ENCODE peak calls at places on chromosomes 4 and X, in ten cellular contexts. C is fibroblast of the aortic adventitia, F is A549, Q is fibroblast of pulmonary artery, A is body of pancreas, Z is mammary epithelial cell, W is fibroblast of lung, P is lower lobe of right lung, G is endodermal cell, M is upper lobe of right lung. V is an unnamed sample.

GRCh38 chr4:76435689-76436176 is 704 bp downstream of the SHROOM3 start:
- DNase-seq in A (no peak), P (no peak), W (peak), Z (no peak), M (no peak), G (no peak), C (peak), F (no peak), Q (no peak), V (no peak)

GRCh38 chr4:5220028-5220427 is 168.7 kb downstream of the STK32B start:
- DNase-seq in M (no peak), Z (peak), C (no peak), P (no peak), W (peak), Q (peak), G (peak), F (no peak), A (peak), V (no peak)

GRCh38 chr4:55445921-55446577 is 50.3 kb downstream of the TMEM165 start:
- DNase-seq in Z (peak), P (no peak), M (no peak), G (no peak), F (no peak), Q (peak), A (no peak), C (peak), W (peak), V (no peak)

GRCh38 chr4:185396724-185397402 is at the start of gene ANKRD37:
- DNase-seq in A (peak), G (no peak), Z (peak), M (peak), C (peak), Q (peak), W (peak), F (peak), P (peak), V (no peak)

GRCh38 chr4:124641715-124642380 is 70.7 kb downstream of the ANKRD50 start:
- DNase-seq in C (peak), A (no peak), M (no peak), P (no peak), W (peak), Z (peak), F (peak), Q (peak), G (no peak), V (peak)

GRCh38 chrX:48823029-48823428 is 3.3 kb upstream of the ERAS start:
- DNase-seq in C (no peak), P (no peak), F (no peak), G (peak), Z (no peak), W (no peak), Q (no peak), A (no peak), M (no peak), V (no peak)

GRCh38 chrX:111098874-111099273 is 2.9 kb downstream of the PAK3 start:
- DNase-seq in P (peak), A (peak), W (peak), Q (peak), G (peak), Z (no peak), C (no peak), M (peak), F (peak), V (no peak)

GRCh38 chr4:118881512-118882146 is 7.0 kb upstream of the SYNPO2 start:
- DNase-seq in G (peak), W (no peak), Q (no peak), M (no peak), Z (no peak), C (no peak), P (no peak), A (no peak), F (no peak), V (no peak)

GRCh38 chrX:95058815-95059214 is 1384.8 kb downstream of the FAM133A start:
- DNase-seq in A (no peak), Q (peak), W (peak), P (no peak), G (no peak), M (no peak), C (peak), F (peak), Z (peak), V (peak)

GRCh38 chr4:52873191-52873590 is 11.1 kb downstream of the RASL11B start:
- DNase-seq in W (peak), P (no peak), Q (no peak), Z (peak), A (peak), C (no peak), M (no peak), G (peak), F (no peak), V (no peak)

GRCh38 chrX:48465336-48465933 is 4.6 kb downstream of the SLC38A5 start:
- DNase-seq in P (no peak), C (peak), A (peak), M (no peak), F (no peak), Z (peak), W (peak), Q (peak), G (no peak), V (peak)

GRCh38 chr4:175309041-175309440 is 390.9 kb downstream of the ADAM29 start:
- DNase-seq in A (no peak), P (no peak), Z (no peak), G (no peak), Q (peak), W (peak), F (no peak), C (no peak), M (no peak), V (no peak)

GRCh38 chrX:40326186-40326965 is 228.6 kb upstream of the BCOR start:
- DNase-seq in A (no peak), M (no peak), Z (peak), F (peak), C (peak), G (peak), P (no peak), W (peak), Q (no peak), V (no peak)

GRCh38 chrX:41014776-41015175 is 70.5 kb upstream of the USP9X start:
- DNase-seq in W (peak), M (no peak), Q (peak), F (peak), P (no peak), C (peak), Z (peak), A (no peak), G (no peak), V (no peak)

GRCh38 chr4:73869130-73870055 is at the start of gene CXCL1:
- DNase-seq in W (peak), Z (peak), Q (peak), M (peak), C (peak), A (peak), P (peak), G (peak), F (peak), V (no peak)

GRCh38 chr4:117400039-117400835 is 314.9 kb upstream of the TRAM1L1 start:
- DNase-seq in P (no peak), C (peak), F (peak), G (no peak), Q (peak), W (peak), M (no peak), A (no peak), Z (peak), V (no peak)

GRCh38 chr4:40524642-40525041 is 105.0 kb downstream of the RBM47 start:
- DNase-seq in G (no peak), A (no peak), P (no peak), Z (no peak), Q (peak), F (no peak), C (peak), W (peak), M (no peak), V (no peak)

GRCh38 chr4:95300304-95300703 is 248.5 kb downstream of the UNC5C start:
- DNase-seq in Z (no peak), C (no peak), F (no peak), M (no peak), A (no peak), W (no peak), Q (no peak), G (no peak), P (no peak), V (no peak)

GRCh38 chr4:52983563-52984303 is 121.6 kb downstream of the RASL11B start:
- DNase-seq in G (no peak), M (no peak), A (no peak), W (peak), C (peak), P (no peak), Q (peak), F (peak), Z (peak), V (no peak)

GRCh38 chr4:168648929-168649328 is 152.1 kb downstream of the PALLD start:
- DNase-seq in F (peak), Z (peak), C (peak), G (no peak), Q (peak), A (no peak), P (no peak), W (peak), M (no peak), V (no peak)

GRCh38 chr4:108385076-108385475 is 216.3 kb upstream of the LEF1 start:
- DNase-seq in Q (no peak), M (no peak), G (no peak), A (no peak), Z (no peak), F (no peak), W (peak), P (no peak), C (no peak), V (no peak)

GRCh38 chr4:119209586-119209985 is 2.9 kb upstream of the USP53 start:
- DNase-seq in F (no peak), G (no peak), M (no peak), A (no peak), Z (no peak), Q (no peak), W (no peak), P (no peak), C (no peak), V (no peak)

GRCh38 chr4:155679343-155679742 is 12.7 kb downstream of the GUCY1A1 start:
- DNase-seq in F (no peak), P (no peak), W (peak), Q (peak), A (no peak), G (no peak), Z (peak), M (no peak), C (peak), V (no peak)

GRCh38 chrX:46574337-46574940 is 874 bp downstream of the CHST7 start:
- DNase-seq in M (no peak), P (peak), F (peak), G (peak), Z (peak), Q (no peak), W (peak), C (no peak), A (no peak), V (no peak)

GRCh38 chrX:2313864-2314646 is 186.7 kb downstream of the DHRSX start:
- DNase-seq in C (no peak), M (no peak), P (no peak), G (peak), Q (no peak), A (no peak), W (no peak), F (no peak), Z (no peak), V (no peak)

GRCh38 chr4:41944089-41944488 is 8.9 kb downstream of the TMEM33 start:
- DNase-seq in W (no peak), C (no peak), M (no peak), A (no peak), F (no peak), P (no peak), Q (no peak), Z (no peak), G (no peak), V (no peak)

GRCh38 chr4:53459548-53459947 is 82.1 kb downstream of the FIP1L1 start:
- DNase-seq in A (no peak), Z (no peak), Q (peak), G (no peak), F (peak), P (no peak), W (peak), C (peak), M (no peak), V (no peak)

GRCh38 chr4:159400782-159401712 is 298.2 kb downstream of the RAPGEF2 start:
- DNase-seq in P (no peak), F (no peak), A (no peak), Z (no peak), C (peak), W (no peak), M (no peak), Q (peak), G (no peak), V (no peak)

GRCh38 chr4:81375745-81376144 is 96.0 kb downstream of the RASGEF1B start:
- DNase-seq in Q (no peak), W (no peak), C (no peak), P (no peak), A (no peak), G (peak), Z (no peak), M (no peak), F (peak), V (no peak)

GRCh38 chr4:81377231-81377630 is 94.5 kb downstream of the RASGEF1B start:
- DNase-seq in P (no peak), Z (no peak), C (no peak), Q (no peak), A (no peak), M (no peak), W (no peak), F (no peak), G (no peak), V (no peak)

GRCh38 chr4:81376720-81377119 is 95.0 kb downstream of the RASGEF1B start:
- DNase-seq in Z (no peak), P (no peak), G (no peak), F (no peak), W (no peak), C (no peak), A (no peak), Q (no peak), M (no peak), V (no peak)

GRCh38 chr4:81380364-81380853 is 91.3 kb downstream of the RASGEF1B start:
- DNase-seq in C (no peak), G (no peak), Q (no peak), Z (no peak), A (no peak), P (no peak), W (no peak), F (no peak), M (no peak), V (no peak)

GRCh38 chr4:81378398-81378797 is 93.3 kb downstream of the RASGEF1B start:
- DNase-seq in F (no peak), A (no peak), Q (no peak), G (no peak), P (no peak), Z (no peak), C (no peak), W (no peak), M (no peak), V (no peak)
- TF ChIP-seq CTCF in F (no peak), A (no peak), Q (no peak), G (no peak), P (no peak), Z (no peak), C (no peak), W (no peak), M (no peak), V (no peak)

GRCh38 chr4:6783111-6783981 is 819 bp downstream of the KIAA0232 start:
- DNase-seq in Z (peak), P (peak), W (peak), G (peak), F (peak), A (peak), C (peak), M (peak), Q (peak), V (peak)
- TF ChIP-seq CTCF in Z (no peak), P (peak), W (peak), G (peak), F (no peak), A (no peak), C (peak), M (no peak), Q (no peak), V (no peak)

DNA sequence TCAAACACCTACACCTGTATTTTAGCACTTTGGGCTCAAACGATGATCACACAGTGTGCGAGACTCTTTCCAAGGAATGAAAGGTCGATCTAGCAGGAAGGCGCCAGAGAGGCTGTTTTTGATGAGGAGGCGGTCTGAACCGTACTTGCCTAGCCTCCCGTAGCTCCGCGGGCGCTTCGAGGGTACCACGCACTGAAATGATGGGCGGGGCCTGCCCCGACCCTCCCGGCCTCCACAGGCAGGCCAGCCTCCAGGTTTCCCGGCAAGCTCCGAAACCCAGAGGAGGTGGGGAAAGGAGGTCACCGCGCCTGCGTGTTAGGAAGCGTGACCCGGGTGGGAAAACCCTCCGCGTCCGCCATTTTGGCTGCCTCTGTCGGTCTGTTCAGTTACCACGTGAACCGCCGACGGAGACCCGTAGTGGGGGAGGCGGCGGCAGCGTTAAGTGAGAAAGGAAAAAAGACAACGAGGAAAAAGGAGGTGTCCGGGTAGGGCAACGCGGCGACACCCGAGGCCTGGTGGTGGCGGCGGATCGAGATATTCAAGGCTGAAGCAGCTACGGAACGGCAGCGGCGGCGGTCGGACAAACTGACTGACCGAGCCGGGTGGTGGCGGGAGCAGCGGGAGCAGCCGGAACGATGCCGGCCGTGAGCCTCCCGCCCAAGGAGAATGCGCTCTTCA is at the start of gene NAA15:
- DNase-seq in P (peak), W (peak), M (peak), F (peak), Q (peak), C (peak), G (peak), A (peak), Z (peak), V (peak)
- TF ChIP-seq CTCF in P (no peak), W (no peak), M (no peak), F (no peak), Q (no peak), C (no peak), G (peak), A (no peak), Z (no peak), V (no peak)

GRCh38 chrX:100409316-100410082 is 574 bp downstream of the PCDH19 start:
- DNase-seq in Z (no peak), F (no peak), C (no peak), G (peak), W (peak), Q (peak), P (no peak), M (no peak), A (no peak), V (no peak)

GRCh38 chrX:100410901-100411801 is 1.1 kb upstream of the PCDH19 start:
- DNase-seq in C (no peak), W (no peak), Q (no peak), F (no peak), G (peak), P (no peak), A (no peak), Z (no peak), M (no peak), V (no peak)

GRCh38 chrX:100411802-100412333 is 1.8 kb upstream of the PCDH19 start:
- DNase-seq in Z (no peak), A (no peak), Q (no peak), P (no peak), W (no peak), C (no peak), F (no peak), M (no peak), G (no peak), V (no peak)

GRCh38 chrX:100410083-100410590 is at the start of gene PCDH19:
- DNase-seq in F (peak), Z (peak), M (peak), A (peak), Q (peak), W (peak), P (peak), G (peak), C (peak), V (peak)

GRCh38 chrX:100413231-100413630 is 3.2 kb upstream of the PCDH19 start:
- DNase-seq in C (peak), Q (peak), Z (peak), W (peak), F (peak), M (no peak), G (peak), A (peak), P (no peak), V (peak)
- TF ChIP-seq CTCF in C (peak), Q (peak), Z (peak), W (peak), F (peak), M (peak), G (peak), A (peak), P (peak), V (peak)

GRCh38 chr4:141703497-141703896 is 67.1 kb downstream of the IL15 start:
- DNase-seq in P (no peak), W (no peak), G (no peak), C (peak), Z (no peak), A (no peak), Q (no peak), F (no peak), M (no peak), V (no peak)

GRCh38 chr4:141705747-141706377 is 69.5 kb downstream of the IL15 start:
- DNase-seq in Q (no peak), W (peak), F (no peak), C (no peak), P (no peak), M (no peak), G (no peak), A (no peak), Z (no peak), V (no peak)

GRCh38 chr4:141705048-141705746 is 68.8 kb downstream of the IL15 start:
- DNase-seq in G (no peak), Z (no peak), F (no peak), P (no peak), Q (no peak), W (no peak), M (no peak), C (no peak), A (no peak), V (no peak)

GRCh38 chr4:141706445-141706844 is 70.1 kb downstream of the IL15 start:
- DNase-seq in F (no peak), M (no peak), P (no peak), G (no peak), Z (no peak), A (no peak), W (no peak), Q (no peak), C (no peak), V (no peak)

GRCh38 chr4:141702472-141703182 is 66.2 kb downstream of the IL15 start:
- DNase-seq in F (no peak), C (no peak), A (no peak), P (no peak), M (no peak), W (no peak), Q (peak), Z (no peak), G (peak), V (no peak)
- TF ChIP-seq CTCF in F (no peak), C (no peak), A (no peak), P (no peak), M (no peak), W (peak), Q (no peak), Z (no peak), G (peak), V (no peak)

GRCh38 chr4:7787067-7787466 is 152.6 kb downstream of the AFAP1 start:
- DNase-seq in Z (no peak), Q (no peak), M (no peak), P (peak), G (no peak), A (no peak), W (no peak), C (no peak), F (no peak), V (no peak)
- TF ChIP-seq CTCF in Z (no peak), Q (no peak), M (no peak), P (no peak), G (no peak), A (no peak), W (no peak), C (no peak), F (no peak), V (no peak)

GRCh38 chr4:88526221-88526815 is 2.7 kb upstream of the PYURF start:
- DNase-seq in F (no peak), G (no peak), A (no peak), M (no peak), Q (peak), C (peak), Z (peak), P (no peak), W (peak), V (no peak)
- TF ChIP-seq CTCF in F (peak), G (peak), A (peak), M (peak), Q (no peak), C (no peak), Z (peak), P (peak), W (no peak), V (peak)

DNA sequence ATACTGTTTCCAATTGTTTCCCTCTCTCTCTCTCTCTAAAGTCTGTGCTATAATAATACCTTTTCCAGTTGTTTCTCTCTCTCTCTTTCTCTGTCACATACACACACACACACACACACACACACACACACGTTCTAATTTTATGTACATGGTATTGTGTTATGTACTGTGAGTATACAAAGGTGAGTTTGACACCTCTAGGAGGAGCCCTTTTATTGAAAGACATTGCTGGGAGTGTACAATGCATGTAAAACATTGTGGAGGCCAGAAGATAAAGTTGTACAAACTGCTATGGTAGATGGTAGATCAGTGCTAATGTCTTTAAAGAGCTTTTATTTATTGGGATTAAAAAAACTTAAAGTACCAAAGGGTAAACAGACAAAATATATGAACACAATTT is 53.6 kb downstream of the BLTP1 start:
- DNase-seq in M (no peak), P (no peak), Q (no peak), A (no peak), F (peak), G (no peak), W (no peak), C (no peak), Z (no peak), V (no peak)
- TF ChIP-seq CTCF in M (no peak), P (no peak), Q (no peak), A (no peak), F (peak), G (no peak), W (no peak), C (no peak), Z (peak), V (no peak)

V was measured in AG09319.